ENCODE peak calls at places on chromosome 19, in five cellular contexts. I, O, R, A and M are unnamed samples.

GRCh38 chr19:47492137-47492533 is 8.1 kb upstream of the KPTN start:
- DNase-seq in I (no peak), R (no peak), A (no peak), O (no peak), M (no peak)

GRCh38 chr19:32322541-32322940 is 22.9 kb upstream of the ZNF507 start:
- DNase-seq in R (no peak), I (no peak), O (no peak), A (no peak), M (no peak)

GRCh38 chr19:30064021-30064699 is 122.1 kb downstream of the URI1 start:
- DNase-seq in O (no peak), R (peak; percentile 29), I (no peak), A (no peak), M (peak; percentile 58)

GRCh38 chr19:7515471-7516226 is at the start of gene ZNF358:
- DNase-seq in O (peak; percentile 69), R (peak; percentile 85), A (peak; percentile 91), I (no peak), M (peak; percentile 92)

GRCh38 chr19:18156841-18157464 is 4.0 kb downstream of the PIK3R2 start:
- DNase-seq in I (no peak), A (peak; percentile 92), R (peak; percentile 92), O (peak; percentile 68), M (peak; percentile 96)

GRCh38 chr19:40525234-40526051 is 51.2 kb upstream of the SHKBP1 start:
- DNase-seq in O (no peak), A (no peak), R (no peak), I (no peak), M (peak; percentile 22)

GRCh38 chr19:45646345-45646698 is 7.1 kb upstream of the EML2 start:
- DNase-seq in I (no peak), O (no peak), R (no peak), A (no peak), M (no peak)

GRCh38 chr19:37304190-37304883 is 66.6 kb upstream of the ZNF527 start:
- DNase-seq in I (no peak), R (peak; percentile 46), A (no peak), O (no peak), M (peak; percentile 87)

GRCh38 chr19:1245884-1246816 is 2.2 kb upstream of the MIDN start:
- DNase-seq in I (no peak), O (no peak), R (peak; percentile 77), A (no peak), M (peak; percentile 97)

GRCh38 chr19:40023969-40024368 is 27.1 kb downstream of the ZNF546 start:
- DNase-seq in R (no peak), O (no peak), A (no peak), I (no peak), M (no peak)

GRCh38 chr19:31377736-31378135 is 28.5 kb upstream of the TSHZ3 start:
- DNase-seq in I (no peak), R (no peak), A (no peak), O (no peak), M (no peak)

GRCh38 chr19:50835785-50836542 is 2.6 kb upstream of the KLK15 start:
- DNase-seq in R (peak; percentile 79), O (no peak), A (peak; percentile 67), I (peak; percentile 28), M (no peak)

GRCh38 chr19:46408611-46409039 is 4.7 kb downstream of the CCDC8 start:
- DNase-seq in A (peak; percentile 30), R (peak; percentile 88), O (peak; percentile 84), I (no peak), M (peak; percentile 93)

GRCh38 chr19:41808663-41809566 is 12.5 kb downstream of the CEACAM3 start:
- DNase-seq in I (no peak), A (no peak), O (peak; percentile 49), R (peak; percentile 72), M (no peak)

GRCh38 chr19:8074501-8074900 is 21.9 kb downstream of the CCL25 start:
- DNase-seq in I (no peak), A (no peak), R (no peak), O (no peak), M (no peak)

GRCh38 chr19:8251025-8251472 is 41.9 kb downstream of the CERS4 start:
- DNase-seq in A (no peak), R (peak; percentile 88), I (no peak), O (peak; percentile 37), M (no peak)

GRCh38 chr19:40191836-40192646 is 815 bp downstream of the MAP3K10 start:
- DNase-seq in R (peak; percentile 58), A (peak; percentile 53), I (no peak), O (no peak), M (peak; percentile 80)

GRCh38 chr19:17726914-17727773 is 7.9 kb downstream of the MAP1S start:
- DNase-seq in I (no peak), A (no peak), R (no peak), O (no peak), M (no peak)

GRCh38 chr19:1258161-1258492 is 9.7 kb downstream of the MIDN start:
- DNase-seq in O (no peak), A (no peak), I (no peak), R (no peak), M (no peak)

GRCh38 chr19:3544742-3545668 is 6.0 kb downstream of the TEKTIP1 start:
- DNase-seq in A (peak; percentile 89), O (peak; percentile 37), R (peak; percentile 84), I (peak; percentile 56), M (peak; percentile 84)

GRCh38 chr19:42023121-42023942 is 29.3 kb upstream of the ATP1A3 start:
- DNase-seq in A (no peak), R (no peak), O (no peak), I (no peak), M (no peak)

GRCh38 chr19:50365434-50366306 is at the start of gene NAPSA:
- DNase-seq in O (no peak), I (no peak), A (no peak), R (peak; percentile 56), M (peak; percentile 65)

GRCh38 chr19:53977991-53978731 is 13.3 kb upstream of the CACNG6 start:
- DNase-seq in A (peak; percentile 94), R (peak; percentile 64), I (no peak), O (peak; percentile 48), M (no peak)

GRCh38 chr19:17348700-17349099 is 11.3 kb downstream of the GTPBP3 start:
- DNase-seq in O (peak; percentile 75), I (no peak), R (no peak), A (peak; percentile 69), M (peak; percentile 93)

GRCh38 chr19:33840382-33840781 is 43.7 kb downstream of the KCTD15 start:
- DNase-seq in I (no peak), R (no peak), O (no peak), A (no peak), M (no peak)

GRCh38 chr19:31353826-31354225 is 4.6 kb upstream of the TSHZ3 start:
- DNase-seq in R (no peak), A (no peak), I (no peak), O (no peak), M (peak; percentile 70)